ENCODE peak calls at places on chromosomes 2 and 18, in ten cellular contexts. R is sigmoid colon, J is tibial nerve, O is heart right ventricle, N is breast epithelium, M is mammary epithelial cell, T is K562, Y is Peyer's patch, G is tibial artery, V is A549. D is an unnamed sample. For H3K4me1, the result is how much of the 10 kb centered on the place peaks cover.

GRCh38 chr2:9941196-9941995 is 10.1 kb upstream of the GRHL1 start:
- DNase-seq in V (no peak), O (no peak), T (peak), Y (no peak), N (no peak), R (no peak), J (no peak), G (no peak), M (peak), D (no peak)

GRCh38 chr2:238576674-238577073 is 149.9 kb downstream of the ASB1 start:
- DNase-seq in R (no peak), V (no peak), J (no peak), O (no peak), G (no peak), N (no peak), M (no peak), T (no peak), Y (no peak), D (no peak)

GRCh38 chr2:109020217-109020637 is 31.2 kb upstream of the EDAR start:
- DNase-seq in R (no peak), V (no peak), M (no peak), N (no peak), G (no peak), J (no peak), Y (no peak), O (no peak), T (no peak), D (no peak)

GRCh38 chr18:50397023-50397422 is 22.2 kb downstream of the SKA1 start:
- DNase-seq in J (no peak), M (no peak), O (no peak), V (no peak), N (no peak), T (no peak), G (no peak), R (no peak), Y (no peak), D (no peak)

GRCh38 chr2:137977790-137978189 is 13.5 kb downstream of the HNMT start:
- DNase-seq in O (no peak), R (no peak), T (no peak), N (no peak), M (no peak), G (no peak), Y (no peak), J (no peak), V (no peak), D (no peak)

GRCh38 chr18:49011291-49011746 is 60.6 kb upstream of the SMAD7 start:
- DNase-seq in O (no peak), V (no peak), R (peak), N (no peak), Y (no peak), G (peak), J (no peak), T (no peak), M (no peak), D (no peak)

GRCh38 chr2:88709117-88709739 is 17.8 kb downstream of the RPIA start:
- DNase-seq in Y (no peak), M (peak), O (no peak), N (no peak), J (no peak), T (no peak), G (no peak), R (no peak), V (no peak), D (no peak)

GRCh38 chr18:323253-323622 is 55.4 kb upstream of the THOC1 start:
- DNase-seq in Y (no peak), V (no peak), M (no peak), O (no peak), T (no peak), G (no peak), R (no peak), N (no peak), J (no peak), D (no peak)

GRCh38 chr2:236548179-236548918 is 21.3 kb upstream of the ACKR3 start:
- DNase-seq in R (no peak), M (no peak), N (no peak), Y (no peak), J (no peak), T (no peak), O (no peak), V (no peak), G (no peak), D (no peak)

GRCh38 chr2:176492583-176492982 is 223.3 kb downstream of the MTX2 start:
- DNase-seq in Y (no peak), M (no peak), V (no peak), O (no peak), R (no peak), J (no peak), T (no peak), G (no peak), N (no peak), D (no peak)

GRCh38 chr2:46296840-46297545 is at the start of gene EPAS1:
- DNase-seq in T (peak), Y (peak), G (peak), R (peak), J (peak), V (peak), O (peak), M (peak), N (peak), D (peak)

GRCh38 chr18:67504739-67505138 is 11.8 kb downstream of the DSEL start:
- DNase-seq in V (no peak), G (no peak), M (no peak), T (no peak), Y (no peak), J (no peak), R (no peak), N (no peak), O (no peak), D (no peak)

GRCh38 chr2:201182650-201183372 is at the start of gene CASP10:
- DNase-seq in R (no peak), M (peak), G (no peak), V (peak), Y (no peak), O (no peak), J (no peak), N (no peak), T (peak), D (no peak)

GRCh38 chr2:145066151-145066661 is 546.3 kb upstream of the ZEB2 start:
- DNase-seq in J (peak), G (no peak), N (no peak), O (peak), R (no peak), T (no peak), Y (no peak), V (no peak), M (no peak), D (no peak)

GRCh38 chr2:30108851-30109250 is 38.0 kb upstream of the YPEL5 start:
- DNase-seq in R (no peak), V (no peak), T (no peak), N (no peak), J (no peak), M (no peak), Y (no peak), O (no peak), G (no peak), D (no peak)

GRCh38 chr18:51053822-51054221 is 23.8 kb downstream of the SMAD4 start:
- DNase-seq in M (no peak), N (no peak), T (no peak), O (no peak), R (no peak), V (no peak), J (no peak), Y (no peak), G (no peak), D (no peak)

GRCh38 chr2:73708527-73708926 is 28.6 kb downstream of the TPRKB start:
- DNase-seq in M (no peak), Y (no peak), N (no peak), R (no peak), J (no peak), T (no peak), V (no peak), G (no peak), O (no peak), D (no peak)

GRCh38 chr2:105644174-105644980 is 100.3 kb upstream of the NCK2 start:
- DNase-seq in Y (no peak), J (no peak), V (no peak), T (no peak), G (no peak), N (no peak), O (no peak), M (no peak), R (no peak), D (no peak)

GRCh38 chr2:96138146-96139145 is at the start of gene ASTL:
- DNase-seq in M (peak), T (peak), R (no peak), J (no peak), N (no peak), O (no peak), G (no peak), Y (peak), V (peak), D (no peak)

GRCh38 chr2:229196448-229196847 is 74.6 kb downstream of the PID1 start:
- DNase-seq in Y (no peak), R (no peak), J (no peak), M (no peak), G (no peak), N (no peak), T (no peak), O (no peak), V (no peak), D (no peak)

GRCh38 chr2:127422631-127423475 is 4.6 kb downstream of the PROC start:
- DNase-seq in M (no peak), O (no peak), V (no peak), R (peak), T (peak), G (no peak), J (no peak), Y (peak), N (peak), D (no peak)

GRCh38 chr2:164651361-164651760 is 30.1 kb upstream of the GRB14 start:
- DNase-seq in O (no peak), M (no peak), J (no peak), V (no peak), N (no peak), Y (no peak), R (no peak), G (no peak), T (no peak), D (no peak)

GRCh38 chr2:31275976-31276375 is 42.0 kb downstream of the EHD3 start:
- DNase-seq in N (no peak), O (peak), V (no peak), G (no peak), Y (no peak), M (no peak), T (no peak), R (no peak), J (no peak), D (no peak)

GRCh38 chr2:165277295-165277694 is 38.1 kb downstream of the SCN2A start:
- DNase-seq in M (no peak), V (no peak), J (no peak), R (no peak), T (no peak), Y (no peak), G (no peak), N (no peak), O (no peak), D (no peak)

GRCh38 chr2:101829429-101829828 is 131.9 kb downstream of the MAP4K4 start:
- DNase-seq in Y (no peak), R (no peak), N (no peak), M (no peak), G (no peak), V (no peak), O (no peak), T (no peak), J (no peak), D (no peak)

GRCh38 chr2:218975060-218975777 is 9.8 kb downstream of the FEV start:
- DNase-seq in G (no peak), T (no peak), J (no peak), V (no peak), R (no peak), N (no peak), Y (no peak), O (no peak), M (no peak), D (no peak)

GRCh38 chr2:61889212-61889956 is 928 bp upstream of the CCT4 start:
- DNase-seq in T (peak), M (no peak), G (peak), V (no peak), O (peak), N (no peak), Y (no peak), R (peak), J (no peak), D (no peak)

GRCh38 chr2:207939342-207940108 is 85.8 kb downstream of the PLEKHM3 start:
- DNase-seq in J (no peak), T (no peak), Y (no peak), G (no peak), N (no peak), V (no peak), M (peak), R (no peak), O (no peak), D (no peak)

GRCh38 chr18:10403675-10404074 is 50.8 kb upstream of the APCDD1 start:
- DNase-seq in R (no peak), O (no peak), J (no peak), G (no peak), T (no peak), M (no peak), V (no peak), N (no peak), Y (no peak), D (no peak)

GRCh38 chr18:10402876-10403559 is 51.4 kb upstream of the APCDD1 start:
- DNase-seq in Y (no peak), T (no peak), G (no peak), R (no peak), O (no peak), N (no peak), M (no peak), J (no peak), V (no peak), D (no peak)

GRCh38 chr18:10401489-10401888 is 52.9 kb upstream of the APCDD1 start:
- DNase-seq in M (no peak), O (no peak), N (no peak), T (no peak), G (no peak), Y (no peak), V (no peak), J (no peak), R (no peak), D (no peak)

GRCh38 chr18:10400534-10400933 is 53.9 kb upstream of the APCDD1 start:
- DNase-seq in V (no peak), G (no peak), M (no peak), O (no peak), Y (no peak), T (no peak), J (no peak), R (no peak), N (no peak), D (no peak)

GRCh38 chr18:10401930-10402329 is 52.5 kb upstream of the APCDD1 start:
- DNase-seq in G (no peak), V (no peak), O (no peak), N (no peak), J (no peak), Y (no peak), T (no peak), M (no peak), R (no peak), D (no peak)
- H3K4me1 ChIP-seq in G (under half), V (under half), O (under half), N (under half), J (under half), Y (under half), T (under half), M (under half), R (under half), D (under half)

GRCh38 chr18:63505566-63506335 is 29.0 kb downstream of the SERPINB5 start:
- DNase-seq in Y (no peak), T (peak), J (peak), G (no peak), M (peak), O (no peak), R (no peak), V (peak), N (no peak), D (no peak)
- TF ChIP-seq CTCF in Y (peak), T (peak), J (no peak), G (no peak), M (peak), O (no peak), R (peak), V (peak), N (no peak), D (no peak)

DNA sequence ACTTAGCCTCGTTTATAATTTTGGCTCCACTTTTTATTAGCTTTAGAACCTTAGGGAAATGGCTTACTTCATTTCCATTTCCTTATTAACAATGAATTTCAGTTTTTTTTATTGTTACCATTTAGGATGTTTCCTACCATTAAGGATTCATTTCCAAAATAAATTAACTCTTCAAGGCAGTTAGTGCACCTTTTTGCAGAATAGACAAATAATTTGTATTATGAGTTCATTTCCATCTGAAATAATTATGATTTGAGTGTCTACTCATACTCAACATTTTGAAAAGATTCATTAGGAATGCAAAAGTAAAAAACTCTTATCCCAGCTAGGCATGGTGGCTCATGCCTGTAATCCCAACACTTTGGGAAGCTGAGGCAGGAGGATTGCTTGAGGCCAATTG is 186.8 kb upstream of the STON1 start:
- DNase-seq in N (no peak), Y (no peak), V (no peak), M (no peak), R (no peak), J (no peak), T (no peak), G (no peak), O (no peak), D (no peak)
- H3K4me1 ChIP-seq in N (under half), Y (under half), V (half or more), M (under half), R (under half), J (under half), T (under half), G (under half), O (half or more), D (under half)

GRCh38 chr2:32775954-32776353 is 148.1 kb downstream of the TTC27 start:
- DNase-seq in J (no peak), R (no peak), Y (no peak), G (no peak), N (no peak), M (no peak), V (no peak), T (no peak), O (no peak), D (no peak)

GRCh38 chr2:32768387-32769174 is 140.7 kb downstream of the TTC27 start:
- DNase-seq in M (no peak), G (no peak), T (peak), V (no peak), R (no peak), N (no peak), Y (no peak), J (no peak), O (no peak), D (no peak)

GRCh38 chr2:32773409-32773808 is 145.6 kb downstream of the TTC27 start:
- DNase-seq in N (no peak), R (no peak), G (no peak), O (no peak), J (no peak), Y (no peak), V (no peak), T (no peak), M (no peak), D (no peak)

GRCh38 chr2:32770360-32770759 is 142.5 kb downstream of the TTC27 start:
- DNase-seq in G (no peak), M (no peak), T (no peak), N (no peak), V (no peak), O (no peak), J (no peak), R (no peak), Y (no peak), D (no peak)

DNA sequence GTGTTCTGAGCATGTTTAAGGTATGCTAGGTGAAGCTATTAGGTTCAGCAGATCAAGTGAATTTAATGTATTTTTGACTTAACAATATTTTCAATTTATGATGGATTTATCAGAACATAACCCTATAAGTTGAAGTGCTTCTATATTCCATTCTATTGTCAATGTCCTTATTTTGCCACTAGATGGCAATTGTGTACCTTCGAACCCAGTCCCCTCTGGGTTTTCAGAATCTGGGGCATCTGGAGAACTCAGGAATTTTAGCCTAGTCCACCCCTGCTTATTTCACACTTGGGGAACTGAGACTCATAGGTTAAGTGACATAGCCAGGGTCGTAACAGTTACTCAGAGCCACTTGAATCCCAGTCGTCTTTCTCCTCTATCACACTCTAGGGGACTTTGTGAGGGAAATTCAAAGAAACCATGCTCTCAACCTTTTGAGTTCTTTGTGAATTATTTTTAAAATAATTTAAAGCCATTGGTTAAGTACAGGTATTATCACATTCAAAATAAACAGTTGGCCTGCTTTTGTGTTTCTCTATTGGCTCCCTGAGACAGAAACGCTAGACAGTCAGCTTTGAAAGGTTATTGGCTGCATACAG is 144.9 kb downstream of the TTC27 start:
- DNase-seq in G (no peak), T (peak), J (no peak), Y (no peak), M (peak), R (no peak), V (peak), N (no peak), O (peak), D (no peak)
- TF ChIP-seq CTCF in G (peak), T (peak), J (peak), Y (peak), M (peak), R (peak), V (peak), N (no peak), O (peak), D (peak)